ENCODE peak calls at places on chromosomes 1 and 21, in seven cellular contexts. L is cardiac muscle cell; M is astrocyte of the spinal cord; D is brain microvascular endothelial cell; X is H1; G is mesendoderm; F is activated CD8-positive, alpha-beta T cell treated with anti-CD3 and anti-CD28 coated beads, Interleukin-2, amount 10 ng/mL, durations not matched to agents 7 days and 5 days. E is an unnamed sample.

GRCh38 chr1:2213576-2214505 is 14.3 kb upstream of the SKI start:
- DNase-seq in D (peak), M (peak), X (no peak), G (peak), F (no peak), L (no peak), E (no peak)

GRCh38 chr21:35861656-35862055 is 198.7 kb downstream of the SETD4 start:
- DNase-seq in G (no peak), F (no peak), L (no peak), M (no peak), D (no peak), X (no peak), E (no peak)

GRCh38 chr1:65478379-65479026 is 58.0 kb downstream of the LEPR start:
- DNase-seq in X (no peak), D (peak), L (no peak), G (no peak), F (no peak), M (peak), E (no peak)

GRCh38 chr1:201496296-201496690 is 10.6 kb downstream of the CSRP1 start:
- DNase-seq in L (no peak), X (no peak), F (no peak), D (no peak), M (no peak), G (no peak), E (no peak)

GRCh38 chr1:15329481-15329815 is 80.2 kb upstream of the EFHD2 start:
- DNase-seq in G (no peak), L (no peak), D (no peak), F (no peak), M (no peak), X (no peak), E (no peak)

GRCh38 chr1:26799479-26800133 is 11.9 kb downstream of the PIGV start:
- DNase-seq in G (peak), X (no peak), F (peak), D (peak), L (no peak), M (peak), E (no peak)

GRCh38 chr1:19268445-19268844 is 16.8 kb downstream of the MRTO4 start:
- DNase-seq in L (no peak), F (no peak), X (no peak), M (no peak), D (no peak), G (no peak), E (no peak)

GRCh38 chr21:20875741-20876140 is 122.5 kb upstream of the NCAM2 start:
- DNase-seq in G (peak), L (peak), F (no peak), X (no peak), M (peak), D (no peak), E (no peak)

GRCh38 chr21:34886554-34887385 is 162.3 kb downstream of the RUNX1 start:
- DNase-seq in F (peak), D (no peak), X (peak), G (peak), L (peak), M (peak), E (peak)

GRCh38 chr1:40951943-40952743 is 27.4 kb upstream of the CTPS1 start:
- DNase-seq in D (peak), F (peak), X (peak), M (peak), G (peak), L (peak), E (peak)

GRCh38 chr1:113963281-113963906 is 15.9 kb upstream of the OLFML3 start:
- DNase-seq in D (no peak), X (no peak), L (no peak), G (no peak), M (no peak), F (no peak), E (no peak)

GRCh38 chr1:85502625-85503083 is 37.7 kb upstream of the DDAH1 start:
- DNase-seq in L (peak), M (peak), F (no peak), X (peak), G (peak), D (peak), E (peak)

GRCh38 chr1:23825076-23825761 is at the start of gene HMGCL:
- DNase-seq in F (peak), G (peak), D (peak), M (peak), L (peak), X (peak), E (peak)

GRCh38 chr1:246597340-246597739 is 31.1 kb downstream of the CNST start:
- DNase-seq in F (no peak), L (no peak), M (peak), G (peak), D (peak), X (no peak), E (no peak)

GRCh38 chr1:98333406-98333805 is 328.1 kb upstream of the SNX7 start:
- DNase-seq in F (no peak), G (no peak), D (no peak), X (no peak), L (no peak), M (no peak), E (no peak)

GRCh38 chr21:38979271-38980196 is 173.8 kb downstream of the ETS2 start:
- DNase-seq in M (no peak), F (peak), L (no peak), G (peak), X (peak), D (no peak), E (no peak)

E was measured in HuH-7.